ENCODE peak calls at places on chromosomes 1 and 21, in four cellular contexts. K is cardiac muscle cell, R is GM23338, O is spleen. D is an unnamed sample.

GRCh38 chr1:171457412-171457811 is 27.9 kb upstream of the PRRC2C start:
- DNase-seq in K (no peak), R (no peak), O (no peak), D (peak)

GRCh38 chr1:35851175-35851869 is 31.7 kb upstream of the AGO1 start:
- DNase-seq in O (no peak), K (no peak), R (no peak), D (no peak)

GRCh38 chr1:10211805-10212405 is 1.5 kb downstream of the KIF1B start:
- DNase-seq in K (peak), O (peak), R (no peak), D (peak)

GRCh38 chr1:7624791-7625355 is 146.2 kb upstream of the VAMP3 start:
- DNase-seq in R (no peak), K (no peak), O (peak), D (no peak)

GRCh38 chr1:31065310-31066217 is at the start of gene PUM1:
- DNase-seq in R (peak), O (peak), K (peak), D (peak)

GRCh38 chr1:107622975-107623374 is 342.0 kb downstream of the VAV3 start:
- DNase-seq in K (no peak), O (no peak), R (no peak), D (peak)

GRCh38 chr1:104648269-104648691 is 898.6 kb downstream of the AMY1C start:
- DNase-seq in O (no peak), R (peak), K (peak), D (peak)

GRCh38 chr1:88117597-88117996 is 566.5 kb upstream of the PKN2 start:
- DNase-seq in R (no peak), K (no peak), O (no peak), D (no peak)

GRCh38 chr21:26843912-26844257 is 1.3 kb downstream of the ADAMTS1 start:
- DNase-seq in R (peak), K (no peak), O (no peak), D (peak)

GRCh38 chr21:26840912-26841311 is 4.3 kb downstream of the ADAMTS1 start:
- DNase-seq in O (no peak), K (no peak), R (no peak), D (peak)

GRCh38 chr21:26840206-26840605 is 5.0 kb downstream of the ADAMTS1 start:
- DNase-seq in K (no peak), R (no peak), O (peak), D (no peak)

GRCh38 chr21:26842976-26843911 is 2.0 kb downstream of the ADAMTS1 start:
- DNase-seq in R (peak), K (peak), O (peak), D (peak)

GRCh38 chr21:26842300-26842699 is 2.9 kb downstream of the ADAMTS1 start:
- DNase-seq in O (no peak), K (no peak), R (no peak), D (no peak)
- H3K27ac ChIP-seq in O (peak), K (peak), R (no peak), D (peak)

GRCh38 chr1:24743404-24744211 is 1.6 kb upstream of the CLIC4 start:
- DNase-seq in K (no peak), O (no peak), R (peak), D (peak)

GRCh38 chr1:24742090-24742938 is 2.9 kb upstream of the CLIC4 start:
- DNase-seq in R (peak), O (peak), K (no peak), D (no peak)

GRCh38 chr1:24748191-24749121 is 3.2 kb downstream of the CLIC4 start:
- DNase-seq in R (no peak), O (peak), K (no peak), D (no peak)

GRCh38 chr1:24745711-24746582 is 700 bp downstream of the CLIC4 start:
- DNase-seq in K (peak), R (peak), O (peak), D (peak)

DNA sequence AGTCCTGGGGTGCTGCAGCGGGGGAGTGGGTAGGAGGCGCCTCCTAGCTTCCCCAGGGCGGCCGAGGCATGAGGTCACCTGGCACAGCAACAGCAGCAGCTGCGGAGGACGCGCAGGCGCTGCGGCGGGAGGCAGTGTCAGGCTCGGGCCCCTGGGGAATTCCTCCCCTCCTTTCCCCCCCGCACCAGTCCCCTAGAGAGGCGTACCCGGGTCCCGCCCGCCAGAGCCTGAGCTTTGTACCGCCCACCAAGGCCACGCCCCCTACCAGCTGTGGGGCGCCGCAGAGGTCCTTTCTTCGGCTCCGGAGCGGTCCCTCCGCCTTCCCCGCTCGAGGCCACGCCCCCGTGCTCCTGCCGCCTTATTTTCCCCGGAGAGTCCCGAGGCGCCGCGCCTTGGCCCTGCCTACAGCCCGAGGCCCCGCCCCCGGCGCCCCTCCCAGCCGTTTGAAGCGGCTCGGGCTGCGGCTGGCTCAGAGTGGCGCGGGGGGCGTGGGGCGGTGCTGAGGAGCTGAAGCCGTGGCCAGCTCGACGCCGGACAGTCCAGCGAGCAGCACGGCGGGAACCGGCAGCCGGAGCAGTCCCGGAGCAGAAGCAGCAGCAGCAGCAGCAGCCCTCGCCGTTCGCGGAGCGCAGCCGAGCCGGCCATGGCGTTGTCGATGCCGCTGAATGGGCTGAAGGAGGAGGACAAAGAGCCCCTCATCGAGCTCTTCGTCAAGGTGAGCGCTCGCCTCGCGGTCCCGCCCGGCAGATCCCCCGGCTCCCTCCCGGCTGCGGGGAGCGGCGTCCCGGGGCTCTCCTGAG is at the start of gene CLIC4:
- DNase-seq in O (peak), K (peak), R (peak), D (peak)
- TF ChIP-seq CTCF in O (no peak), K (peak), R (peak), D (peak)

DNA sequence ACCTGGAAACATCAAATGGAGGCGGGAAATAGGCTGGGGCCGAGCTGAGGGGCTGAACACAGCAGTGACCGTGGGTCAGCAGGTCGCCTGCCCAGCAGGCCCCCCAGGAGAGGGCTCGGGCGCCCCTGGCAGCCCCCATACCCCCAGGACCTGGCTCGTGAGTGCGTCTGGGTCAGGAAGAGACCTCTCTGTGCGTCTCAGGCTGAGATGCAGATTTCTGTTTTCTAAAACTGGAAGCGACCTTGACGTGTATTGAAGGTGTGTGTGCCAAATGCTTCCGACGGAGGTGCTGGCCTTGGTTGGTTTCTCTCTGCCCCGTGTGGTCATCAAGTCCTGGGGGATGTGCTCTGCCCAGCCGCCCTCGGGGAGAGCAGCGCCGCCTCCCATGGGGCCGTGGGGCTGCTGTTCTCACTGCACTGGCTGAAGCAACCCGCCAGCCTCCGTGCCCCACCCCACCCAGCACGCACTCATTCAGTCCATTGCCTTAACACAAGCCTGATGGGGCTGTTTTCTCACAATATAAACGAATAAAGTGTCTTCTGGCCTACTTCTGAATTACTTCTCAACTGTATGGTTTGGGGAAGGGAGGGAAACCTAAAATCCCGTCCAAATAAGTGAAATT is 7.4 kb downstream of the PEX10 start:
- DNase-seq in O (no peak), R (no peak), K (no peak), D (no peak)
- H3K27ac ChIP-seq in O (peak), R (peak), K (peak), D (no peak)

DNA sequence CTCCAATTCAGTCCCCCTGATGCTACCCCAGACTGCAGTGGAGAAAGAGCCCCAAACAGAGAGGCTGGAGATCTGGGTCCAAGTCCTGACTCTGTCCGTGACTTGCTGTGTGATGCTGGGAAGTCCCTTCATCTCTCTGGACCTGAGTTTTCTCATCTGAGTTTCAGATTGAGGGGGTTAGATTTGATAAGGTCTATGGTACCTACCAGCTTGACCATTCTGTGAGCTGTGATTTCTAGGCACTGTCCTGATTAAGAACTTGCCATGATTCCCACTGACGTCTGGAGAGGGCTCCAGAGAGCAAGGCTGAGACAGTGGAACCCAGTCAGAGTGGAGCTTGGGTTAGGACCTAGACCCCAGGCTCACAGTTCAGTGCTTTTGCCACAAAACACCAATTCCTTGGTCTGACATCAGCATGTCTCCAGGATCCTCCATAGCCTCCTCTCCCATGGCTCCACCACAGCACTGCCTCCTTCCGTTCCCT is 43.8 kb upstream of the DMBX1 start:
- DNase-seq in R (no peak), K (no peak), O (no peak), D (no peak)
- TF ChIP-seq CTCF in R (peak), K (peak), O (no peak), D (peak)

GRCh38 chr1:193339396-193339795 is 153.0 kb upstream of the B3GALT2 start:
- DNase-seq in K (no peak), O (no peak), R (no peak), D (no peak)

GRCh38 chr1:193342811-193343210 is 156.4 kb upstream of the B3GALT2 start:
- DNase-seq in R (no peak), O (no peak), K (no peak), D (no peak)

GRCh38 chr1:193333166-193333565 is 146.8 kb upstream of the B3GALT2 start:
- DNase-seq in O (no peak), K (no peak), R (no peak), D (no peak)

GRCh38 chr1:193335797-193336428 is 149.5 kb upstream of the B3GALT2 start:
- DNase-seq in O (no peak), K (no peak), R (peak), D (no peak)

GRCh38 chr1:193338194-193338593 is 151.8 kb upstream of the B3GALT2 start:
- DNase-seq in R (no peak), O (no peak), K (no peak), D (peak)
- H3K27ac ChIP-seq in R (no peak), O (no peak), K (no peak), D (peak)

GRCh38 chr1:12617511-12617900 is 504 bp downstream of the DHRS3 start:
- DNase-seq in O (peak), K (no peak), R (peak), D (no peak)

GRCh38 chr1:12618661-12619395 is 818 bp upstream of the DHRS3 start:
- DNase-seq in K (peak), R (peak), O (peak), D (peak)

GRCh38 chr1:12619396-12620141 is 1.6 kb upstream of the DHRS3 start:
- DNase-seq in K (peak), R (peak), O (peak), D (peak)

GRCh38 chr1:12616709-12617373 is 1.2 kb downstream of the DHRS3 start:
- DNase-seq in O (peak), K (peak), R (no peak), D (no peak)

GRCh38 chr1:12617901-12618660 is at the start of gene DHRS3:
- DNase-seq in O (peak), R (peak), K (peak), D (peak)
- TF ChIP-seq CTCF in O (no peak), R (no peak), K (no peak), D (no peak)

GRCh38 chr21:38741092-38741975 is 64.4 kb upstream of the ETS2 start:
- DNase-seq in O (no peak), R (no peak), K (no peak), D (no peak)

GRCh38 chr21:38743772-38744529 is 61.8 kb upstream of the ETS2 start:
- DNase-seq in R (no peak), O (no peak), K (no peak), D (no peak)

GRCh38 chr21:38740131-38740530 is 65.6 kb upstream of the ETS2 start:
- DNase-seq in O (no peak), R (no peak), K (no peak), D (no peak)

GRCh38 chr21:38741976-38742309 is 63.8 kb upstream of the ETS2 start:
- DNase-seq in O (no peak), R (no peak), K (no peak), D (no peak)

GRCh38 chr21:38742580-38743260 is 63.0 kb upstream of the ETS2 start:
- DNase-seq in O (no peak), R (no peak), K (no peak), D (no peak)
- H3K27ac ChIP-seq in O (no peak), R (no peak), K (no peak), D (no peak)

GRCh38 chr1:18972531-18972930 is 16.1 kb upstream of the IFFO2 start:
- DNase-seq in K (no peak), O (no peak), R (no peak), D (no peak)
- TF ChIP-seq CTCF in K (peak), O (peak), R (peak), D (peak)

GRCh38 chr1:201539561-201540404 is 856 bp downstream of the NAV1 start:
- DNase-seq in K (peak), O (no peak), R (peak), D (no peak)

GRCh38 chr1:201537966-201538617 is 835 bp upstream of the NAV1 start:
- DNase-seq in O (no peak), R (peak), K (no peak), D (no peak)

GRCh38 chr1:201537467-201537866 is 1.5 kb upstream of the NAV1 start:
- DNase-seq in O (no peak), R (no peak), K (no peak), D (no peak)

GRCh38 chr1:201537028-201537427 is 1.9 kb upstream of the NAV1 start:
- DNase-seq in R (no peak), O (no peak), K (no peak), D (no peak)

DNA sequence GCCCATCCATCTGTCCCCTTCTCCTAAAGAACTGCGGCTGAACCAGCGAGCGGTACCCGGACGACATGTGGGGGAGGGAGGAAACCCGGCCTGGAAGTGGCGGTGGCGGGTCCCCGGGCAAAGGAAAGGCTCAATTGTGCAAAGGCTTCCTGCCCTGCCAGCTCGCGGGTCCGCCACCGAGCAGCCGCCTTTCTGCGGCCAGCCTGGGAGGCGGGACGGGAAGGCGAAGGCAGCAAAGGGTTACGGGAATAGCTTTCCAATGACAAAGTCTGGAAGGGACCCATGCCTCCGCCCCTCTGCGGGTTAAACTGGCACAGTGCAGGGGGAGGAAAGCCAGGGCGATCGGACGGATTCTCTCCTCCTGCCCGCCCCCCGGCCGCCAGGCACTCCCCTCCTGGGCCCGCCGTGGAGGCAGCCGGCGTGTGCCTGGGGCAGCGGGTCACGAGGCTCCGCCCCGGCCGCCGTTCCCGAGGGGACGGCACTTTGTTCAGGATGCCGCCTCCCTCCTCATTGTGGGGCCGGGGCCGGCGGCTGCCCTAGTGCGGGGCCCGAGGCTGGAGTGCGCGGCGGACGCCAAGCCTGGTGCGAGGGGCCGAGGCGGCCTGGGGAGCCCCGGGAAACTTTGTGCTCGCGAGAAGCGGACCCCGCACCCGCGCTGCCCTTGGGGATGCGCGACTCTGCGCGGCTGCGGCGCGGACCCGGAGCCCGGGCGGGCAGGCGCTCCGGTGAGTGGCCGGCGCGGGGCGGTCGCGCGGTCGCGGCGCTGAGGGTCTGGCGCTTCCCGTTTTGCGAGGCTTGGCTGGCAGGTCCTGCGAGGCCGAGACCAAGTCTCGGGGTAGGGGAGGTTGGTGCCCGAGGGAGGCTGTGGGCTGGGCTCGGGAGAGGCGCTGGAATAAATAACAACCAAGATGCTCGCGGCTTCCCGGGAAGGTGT is at the start of gene NAV1:
- DNase-seq in O (peak), R (peak), K (peak), D (no peak)
- H3K27ac ChIP-seq in O (peak), R (no peak), K (no peak), D (no peak)

D was measured in foreskin keratinocyte.